ENCODE peak calls at places on chromosome 18, in five cellular contexts. A, P, K, V and E are unnamed samples.

GRCh38 chr18:75223687-75224347 is 13.2 kb downstream of the TSHZ1 start:
- DNase-seq in A (peak), P (no peak), K (no peak), V (no peak), E (no peak)

GRCh38 chr18:59870623-59871130 is 29.1 kb upstream of the PMAIP1 start:
- DNase-seq in A (no peak), P (no peak), K (no peak), V (no peak), E (no peak)

GRCh38 chr18:56952026-56952425 is 194.9 kb upstream of the BOD1L2 start:
- DNase-seq in A (no peak), P (no peak), K (no peak), V (no peak), E (no peak)

GRCh38 chr18:73924836-73925235 is 222.8 kb downstream of the FBXO15 start:
- DNase-seq in A (no peak), P (no peak), K (peak), V (no peak), E (no peak)

GRCh38 chr18:79241755-79242154 is 154.0 kb upstream of the NFATC1 start:
- DNase-seq in A (peak), P (no peak), K (no peak), V (no peak), E (no peak)

GRCh38 chr18:47754311-47755101 is 176.0 kb downstream of the SMAD2 start:
- DNase-seq in A (peak), P (peak), K (peak), V (peak), E (peak)

GRCh38 chr18:63137999-63138448 is 181.5 kb downstream of the BCL2 start:
- DNase-seq in A (no peak), P (peak), K (no peak), V (peak), E (no peak)

GRCh38 chr18:68714356-68714706 is 577 bp downstream of the TMX3 start:
- DNase-seq in A (peak), P (peak), K (no peak), V (peak), E (no peak)

GRCh38 chr18:3671181-3671580 is 221.2 kb downstream of the TGIF1 start:
- DNase-seq in A (peak), P (no peak), K (no peak), V (no peak), E (no peak)

GRCh38 chr18:32768646-32769206 is 4.1 kb downstream of the KLHL14 start:
- DNase-seq in A (no peak), P (no peak), K (no peak), V (no peak), E (no peak)

GRCh38 chr18:59249186-59249774 is 24.0 kb downstream of the RAX start:
- DNase-seq in A (peak), P (no peak), K (peak), V (no peak), E (no peak)

GRCh38 chr18:68542818-68543217 is 172.1 kb downstream of the TMX3 start:
- DNase-seq in A (no peak), P (no peak), K (no peak), V (no peak), E (no peak)

GRCh38 chr18:79900610-79901570 is 50.6 kb downstream of the SLC66A2 start:
- DNase-seq in A (no peak), P (no peak), K (no peak), V (no peak), E (peak)

GRCh38 chr18:36396190-36396589 is 98.7 kb downstream of the FHOD3 start:
- DNase-seq in A (no peak), P (no peak), K (no peak), V (no peak), E (no peak)

GRCh38 chr18:32776525-32776924 is 3.7 kb upstream of the KLHL14 start:
- DNase-seq in A (no peak), P (no peak), K (no peak), V (no peak), E (no peak)

GRCh38 chr18:35087726-35088125 is 46.5 kb downstream of the MAPRE2 start:
- DNase-seq in A (no peak), P (no peak), K (no peak), V (no peak), E (no peak)

GRCh38 chr18:57797209-57797651 is 5.9 kb downstream of the ATP8B1 start:
- DNase-seq in A (peak), P (no peak), K (no peak), V (no peak), E (no peak)

GRCh38 chr18:3058328-3059191 is 45.6 kb upstream of the LPIN2 start:
- DNase-seq in A (no peak), P (no peak), K (no peak), V (no peak), E (no peak)

GRCh38 chr18:79396431-79397287 is 929 bp downstream of the NFATC1 start:
- DNase-seq in A (no peak), P (peak), K (peak), V (peak), E (peak)

GRCh38 chr18:8661754-8662573 is 43.4 kb upstream of the MTCL1 start:
- DNase-seq in A (peak), P (no peak), K (peak), V (no peak), E (peak)

GRCh38 chr18:58336605-58337004 is 292.3 kb downstream of the ALPK2 start:
- DNase-seq in A (no peak), P (no peak), K (no peak), V (no peak), E (no peak)

GRCh38 chr18:6633370-6633769 is 96.1 kb upstream of the ARHGAP28 start:
- DNase-seq in A (no peak), P (no peak), K (no peak), V (no peak), E (no peak)

GRCh38 chr18:52979888-52980287 is 639.9 kb downstream of the DCC start:
- DNase-seq in A (no peak), P (no peak), K (no peak), V (no peak), E (no peak)

GRCh38 chr18:34092796-34093195 is 131.9 kb downstream of the NOL4 start:
- DNase-seq in A (no peak), P (no peak), K (no peak), V (no peak), E (no peak)

GRCh38 chr18:67650661-67651060 is 134.1 kb upstream of the DSEL start:
- DNase-seq in A (no peak), P (no peak), K (no peak), V (no peak), E (no peak)

GRCh38 chr18:55189972-55190371 is 230.7 kb upstream of the CCDC68 start:
- DNase-seq in A (no peak), P (no peak), K (no peak), V (no peak), E (no peak)

GRCh38 chr18:57437782-57438668 is 2.9 kb downstream of the ONECUT2 start:
- DNase-seq in A (peak), P (no peak), K (peak), V (no peak), E (no peak)